ENCODE peak calls at places on chromosomes 2 and 18, in four cellular contexts. O, J, Q and W are unnamed samples.

GRCh38 chr18:3230401-3231334 is 10.9 kb upstream of the MYOM1 start:
- DNase-seq in Q (no peak), O (no peak), J (peak; percentile 31), W (no peak)

GRCh38 chr2:46481541-46482193 is 2.3 kb downstream of the TMEM247 start:
- DNase-seq in O (no peak), Q (no peak), J (peak; percentile 94), W (peak; percentile 55)

GRCh38 chr2:197308635-197309368 is 1.8 kb downstream of the ANKRD44 start:
- DNase-seq in J (no peak), O (no peak), Q (no peak), W (no peak)

GRCh38 chr2:69437751-69438154 is 518 bp upstream of the NFU1 start:
- DNase-seq in O (no peak), Q (no peak), J (no peak), W (no peak)

GRCh38 chr2:236119003-236119402 is 49.2 kb downstream of the GBX2 start:
- DNase-seq in Q (no peak), J (no peak), O (no peak), W (no peak)

GRCh38 chr2:5495616-5496015 is 196.6 kb upstream of the SOX11 start:
- DNase-seq in O (no peak), Q (no peak), J (no peak), W (no peak)

GRCh38 chr2:217742837-217743236 is 260.0 kb downstream of the TNS1 start:
- DNase-seq in J (no peak), Q (no peak), O (no peak), W (no peak)

GRCh38 chr2:88601302-88601701 is 26.0 kb downstream of the EIF2AK3 start:
- DNase-seq in Q (no peak), J (peak; percentile 61), O (no peak), W (no peak)

GRCh38 chr2:178273787-178274360 is 79.6 kb downstream of the OSBPL6 start:
- DNase-seq in O (no peak), Q (no peak), J (no peak), W (no peak)

GRCh38 chr18:25737710-25738251 is 352.6 kb downstream of the SS18 start:
- DNase-seq in O (no peak), J (peak; percentile 97), Q (no peak), W (peak; percentile 55)

GRCh38 chr2:96533292-96534073 is 3.1 kb upstream of the ARID5A start:
- DNase-seq in J (peak; percentile 34), O (no peak), Q (no peak), W (peak; percentile 95)

GRCh38 chr2:162212366-162212765 is 30.9 kb downstream of the FAP start:
- DNase-seq in Q (no peak), O (no peak), J (peak; percentile 44), W (peak; percentile 75)

GRCh38 chr18:59623456-59624383 is 73.5 kb downstream of the CCBE1 start:
- DNase-seq in Q (no peak), O (no peak), J (peak; percentile 63), W (peak; percentile 91)

GRCh38 chr2:191878576-191879298 is 31.8 kb upstream of the CAVIN2 start:
- DNase-seq in Q (no peak), O (no peak), J (peak; percentile 90), W (peak; percentile 62)

GRCh38 chr2:100248971-100249370 is 73.3 kb downstream of the LONRF2 start:
- DNase-seq in Q (no peak), O (no peak), J (no peak), W (no peak)

GRCh38 chr18:45482286-45482685 is 133.0 kb upstream of the SLC14A2 start:
- DNase-seq in J (no peak), Q (no peak), O (no peak), W (peak; percentile 20)

GRCh38 chr2:44171018-44171417 is 2.3 kb downstream of the PPM1B start:
- DNase-seq in O (no peak), J (peak; percentile 58), Q (no peak), W (peak; percentile 63)

GRCh38 chr2:151401149-151401548 is 8.6 kb upstream of the RIF1 start:
- DNase-seq in O (no peak), J (no peak), Q (no peak), W (no peak)

GRCh38 chr18:77059294-77059916 is 73.2 kb downstream of the MBP start:
- DNase-seq in O (no peak), Q (no peak), J (peak; percentile 76), W (peak; percentile 72)

GRCh38 chr2:36358317-36358659 is 2.7 kb downstream of the CRIM1 start:
- DNase-seq in Q (no peak), J (peak; percentile 55), O (no peak), W (peak; percentile 82)

GRCh38 chr2:46540496-46541342 is 61.4 kb downstream of the TMEM247 start:
- DNase-seq in J (peak; percentile 86), Q (no peak), O (no peak), W (peak; percentile 57)

GRCh38 chr2:63792523-63792922 is 49.2 kb upstream of the UGP2 start:
- DNase-seq in Q (no peak), J (peak; percentile 94), O (no peak), W (peak; percentile 75)

GRCh38 chr2:63789318-63790051 is 52.2 kb upstream of the UGP2 start:
- DNase-seq in Q (no peak), O (no peak), J (peak; percentile 70), W (peak; percentile 88)

GRCh38 chr2:63791387-63791786 is 50.3 kb upstream of the UGP2 start:
- DNase-seq in Q (no peak), O (no peak), J (no peak), W (no peak)

GRCh38 chr2:63790491-63790890 is 51.2 kb upstream of the UGP2 start:
- DNase-seq in O (no peak), Q (no peak), J (peak; percentile 37), W (peak; percentile 45)

DNA sequence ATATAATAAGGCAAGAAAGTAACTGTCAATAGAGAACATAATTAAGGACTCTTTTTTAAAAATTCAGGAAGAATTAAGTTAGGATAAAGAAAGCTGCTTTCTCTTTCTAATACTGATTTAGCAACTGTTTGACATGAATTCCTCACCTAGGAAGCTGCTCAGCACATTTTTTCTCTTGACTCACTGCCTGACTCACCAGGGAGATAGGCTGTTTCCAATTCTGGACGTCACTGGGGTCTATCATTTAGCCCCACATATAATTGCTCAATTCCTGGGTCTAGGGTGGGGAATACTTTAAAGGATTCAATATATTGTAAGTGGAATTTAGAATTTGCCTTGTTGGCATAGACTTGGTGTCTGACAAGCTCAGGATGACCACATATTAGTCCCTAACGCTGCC is 50.8 kb upstream of the UGP2 start:
- DNase-seq in Q (no peak), J (peak; percentile 91), O (no peak), W (peak; percentile 93)
- H3K4me1 ChIP-seq in Q (no peaks in the 10 kb centered on the region), J (peaks cover 16% of the 10 kb centered on the region), O (no peaks in the 10 kb centered on the region), W (peaks cover 63% of the 10 kb centered on the region)

DNA sequence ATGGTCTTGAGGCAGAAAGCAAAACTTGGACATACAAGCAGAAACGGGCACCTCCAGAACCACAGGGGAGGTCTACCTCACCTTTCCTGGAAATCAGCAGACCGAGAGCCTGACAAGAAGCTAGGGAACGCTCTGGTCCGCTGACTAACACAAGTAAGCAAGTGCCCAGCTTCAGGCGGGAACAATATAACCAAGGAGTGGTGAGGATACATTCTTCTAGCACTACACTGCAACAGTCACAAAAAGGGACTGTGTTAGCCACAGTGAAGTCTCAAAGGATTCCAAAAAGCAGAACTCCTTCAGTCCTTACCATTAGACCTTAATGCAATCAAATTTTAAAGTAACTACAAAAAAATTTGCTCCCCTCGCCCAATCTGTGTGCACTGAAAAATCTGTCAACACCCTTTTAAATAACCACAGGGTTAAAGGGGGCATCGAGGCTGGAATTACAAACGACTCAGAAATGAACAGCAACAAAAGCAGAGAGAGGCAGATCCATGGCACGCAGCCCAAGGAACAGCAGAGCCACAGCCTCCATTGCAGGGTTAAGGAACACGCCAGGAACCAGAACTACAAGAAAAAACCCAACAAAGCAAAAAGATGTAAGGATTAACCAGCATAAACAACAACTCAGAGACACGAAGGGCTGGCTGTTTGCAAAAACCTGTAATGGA is 7.1 kb downstream of the THAP4 start:
- DNase-seq in Q (no peak), J (peak; percentile 76), O (no peak), W (no peak)
- H3K36me3 ChIP-seq in Q (peaks cover 14% of the 10 kb centered on the region), J (peaks cover 25% of the 10 kb centered on the region), O (peaks cover 16% of the 10 kb centered on the region), W (peaks cover 38% of the 10 kb centered on the region)

DNA sequence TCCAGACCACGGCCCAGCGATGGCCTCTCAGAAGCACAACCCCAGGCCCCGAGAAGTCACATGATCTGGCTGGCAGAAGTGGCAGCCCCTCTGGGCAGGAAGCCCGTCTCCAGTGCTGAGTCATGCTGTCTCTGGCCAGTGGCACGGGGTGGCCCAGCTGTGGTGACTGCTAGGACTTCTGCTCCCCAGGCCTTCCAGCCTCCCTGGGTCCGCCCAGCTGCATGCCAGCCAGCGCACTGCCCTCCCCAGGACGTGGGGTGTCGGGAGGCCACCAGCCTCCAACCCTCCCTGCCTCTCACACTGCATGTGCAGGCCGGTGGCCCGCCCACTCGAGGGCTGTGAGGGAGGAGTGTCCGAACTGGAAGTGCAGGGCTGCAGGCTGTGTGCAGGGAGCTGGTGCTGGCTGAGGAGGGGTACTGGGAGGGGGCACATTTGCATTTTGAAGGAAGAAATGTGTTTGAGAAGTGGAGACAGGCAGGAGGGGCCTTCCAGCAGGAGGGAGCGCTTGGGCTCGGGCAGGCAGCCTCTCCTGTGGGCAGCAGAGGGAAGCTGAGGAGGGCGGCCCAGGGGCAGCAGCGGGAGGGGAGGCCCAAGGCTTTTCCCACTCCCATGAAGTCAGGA is 17.0 kb upstream of the HPCAL1 start:
- DNase-seq in O (no peak), Q (no peak), J (peak; percentile 34), W (peak; percentile 77)
- H3K4me1 ChIP-seq in O (no peaks in the 10 kb centered on the region), Q (no peaks in the 10 kb centered on the region), J (peaks cover 27% of the 10 kb centered on the region), W (peaks cover 37% of the 10 kb centered on the region)

GRCh38 chr2:275457-275856 is 10.7 kb downstream of the ACP1 start:
- DNase-seq in Q (no peak), O (no peak), J (no peak), W (no peak)
- H3K36me3 ChIP-seq in Q (peaks cover 64% of the 10 kb centered on the region), O (peaks cover 74% of the 10 kb centered on the region), J (peaks cover 26% of the 10 kb centered on the region), W (peaks cover 73% of the 10 kb centered on the region)

DNA sequence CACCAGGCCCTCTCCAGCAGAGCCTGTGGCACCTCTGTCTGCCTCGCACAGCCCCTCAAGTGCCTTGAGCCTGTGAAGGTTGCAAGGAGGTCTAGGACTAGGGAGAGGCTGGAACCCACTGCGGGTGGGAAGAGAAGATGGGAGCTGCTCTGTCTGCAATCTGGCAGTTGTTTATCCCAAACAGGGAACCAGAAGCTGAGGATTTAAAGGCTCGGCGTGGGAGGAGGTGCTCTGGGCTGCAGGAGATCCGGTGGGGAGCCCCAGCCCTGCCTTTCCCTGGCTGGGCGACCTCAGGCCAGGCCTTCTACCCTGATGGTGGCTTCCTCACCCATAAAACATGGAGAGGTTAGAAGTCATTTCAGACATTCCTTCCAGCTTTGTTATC is 174.1 kb downstream of the SMAD7 start:
- DNase-seq in J (no peak), Q (no peak), O (no peak), W (no peak)
- H3K4me1 ChIP-seq in J (peaks cover 34% of the 10 kb centered on the region), Q (peaks cover 6% of the 10 kb centered on the region), O (peaks cover 10% of the 10 kb centered on the region), W (peaks cover 34% of the 10 kb centered on the region)

GRCh38 chr2:216171043-216171442 is 61.9 kb downstream of the XRCC5 start:
- DNase-seq in J (no peak), O (no peak), Q (no peak), W (no peak)
- H3K36me3 ChIP-seq in J (peaks cover 28% of the 10 kb centered on the region), O (peaks cover 24% of the 10 kb centered on the region), Q (peaks cover 24% of the 10 kb centered on the region), W (peaks cover 82% of the 10 kb centered on the region)

GRCh38 chr2:183021613-183022012 is 16.6 kb downstream of the NCKAP1 start:
- DNase-seq in Q (no peak), O (no peak), J (no peak), W (no peak)
- H3K4me1 ChIP-seq in Q (no peaks in the 10 kb centered on the region), O (no peaks in the 10 kb centered on the region), J (peaks cover 5% of the 10 kb centered on the region), W (peaks cover 33% of the 10 kb centered on the region)